ENCODE peak calls at places on chromosomes 12 and 14, in ten cellular contexts. G is uterus; L is SHP77; B is EL; W is NCI-H1105; Z is COR-L47; H is stimulated activated CD4-positive, alpha-beta T cell treated with anti-CD3 and anti-CD28 coated beads, TNF-alpha, amount 100 ng/mL, for 1 hour; R is NCI-H524; X is GM04504; S is activated T-cell treated with anti-CD3 and anti-CD28 coated beads for 48 hours. J is an unnamed sample.
A peak's percentile ranks its signal among the peaks of the same experiment; 100 is the strongest.

GRCh38 chr14:92704036-92704804 is 44.2 kb downstream of the LGMN start:
- DNase-seq in G (no peak), L (no peak), R (no peak), S (no peak), X (no peak), B (no peak), H (no peak), Z (no peak), W (no peak), J (no peak)

GRCh38 chr12:22459872-22460490 is 84.4 kb downstream of the C2CD5 start:
- DNase-seq in W (peak; percentile 56), H (no peak), B (peak; percentile 45), X (peak; percentile 10), R (peak; percentile 20), G (no peak), Z (peak; percentile 6), S (no peak), L (peak; percentile 20), J (no peak)

GRCh38 chr12:17459214-17459613 is 630.8 kb downstream of the RERGL start:
- DNase-seq in Z (no peak), H (no peak), S (no peak), W (no peak), L (no peak), G (no peak), X (no peak), R (no peak), B (no peak), J (no peak)

GRCh38 chr12:68446896-68447806 is 115.0 kb upstream of the MDM1 start:
- DNase-seq in G (no peak), B (no peak), H (no peak), Z (no peak), S (no peak), L (no peak), X (no peak), R (no peak), W (no peak), J (no peak)

GRCh38 chr12:122449317-122449716 is 26.8 kb upstream of the CLIP1 start:
- DNase-seq in G (no peak), R (no peak), W (no peak), X (peak; percentile 31), H (no peak), B (peak; percentile 87), Z (no peak), S (peak; percentile 12), L (no peak), J (no peak)

GRCh38 chr14:34038358-34039057 is 87.6 kb upstream of the EGLN3 start:
- DNase-seq in L (no peak), X (no peak), S (no peak), Z (no peak), W (no peak), R (no peak), H (no peak), B (no peak), G (no peak), J (no peak)

GRCh38 chr14:73814158-73814557 is 37.5 kb upstream of the PTGR2 start:
- DNase-seq in Z (no peak), L (no peak), X (no peak), G (no peak), S (no peak), R (no peak), B (no peak), W (no peak), H (no peak), J (no peak)

GRCh38 chr14:50828738-50829471 is 2.1 kb downstream of the NIN start:
- DNase-seq in B (no peak), S (no peak), Z (no peak), X (no peak), W (no peak), R (no peak), G (no peak), L (no peak), H (no peak), J (no peak)

GRCh38 chr12:58066296-58066695 is 124.9 kb downstream of the ATP23 start:
- DNase-seq in G (no peak), S (no peak), B (peak; percentile 44), Z (peak; percentile 29), W (peak; percentile 22), R (no peak), X (no peak), H (no peak), L (no peak), J (no peak)

GRCh38 chr14:71690478-71690877 is 241.8 kb upstream of the RGS6 start:
- DNase-seq in B (no peak), R (no peak), X (no peak), G (no peak), H (no peak), Z (no peak), W (no peak), S (no peak), L (no peak), J (no peak)

GRCh38 chr12:76957306-76957705 is 78.5 kb upstream of the CSRP2 start:
- DNase-seq in B (no peak), W (no peak), X (no peak), H (no peak), G (no peak), R (peak; percentile 11), S (no peak), Z (no peak), L (no peak), J (no peak)

GRCh38 chr12:6970096-6970527 is 352 bp downstream of the PHB2 start:
- DNase-seq in S (no peak), G (no peak), L (no peak), H (no peak), Z (no peak), X (no peak), W (no peak), B (no peak), R (no peak), J (no peak)

GRCh38 chr12:108112815-108113556 is 16.1 kb upstream of the WSCD2 start:
- DNase-seq in W (no peak), H (no peak), X (no peak), B (no peak), S (no peak), G (no peak), R (no peak), L (no peak), Z (no peak), J (no peak)

GRCh38 chr12:125070117-125070516 is 4.9 kb downstream of the AACS start:
- DNase-seq in W (no peak), H (no peak), G (no peak), Z (no peak), B (no peak), R (peak; percentile 1), S (no peak), L (no peak), X (no peak), J (no peak)

GRCh38 chr14:34781242-34781641 is 66.8 kb upstream of the CFL2 start:
- DNase-seq in Z (no peak), B (peak; percentile 95), H (no peak), W (no peak), G (no peak), X (peak; percentile 25), R (no peak), S (no peak), L (no peak), J (peak; percentile 74)

GRCh38 chr12:116552750-116553383 is 6.3 kb upstream of the MAP1LC3B2 start:
- DNase-seq in H (no peak), G (no peak), B (no peak), R (no peak), L (no peak), W (no peak), X (no peak), S (no peak), Z (no peak), J (no peak)

GRCh38 chr12:14845350-14845750 is 2.0 kb upstream of the ART4 start:
- DNase-seq in Z (peak; percentile 21), W (peak; percentile 47), G (peak; percentile 48), H (peak; percentile 2), S (peak; percentile 10), R (peak; percentile 4), X (no peak), L (peak; percentile 1), B (peak; percentile 62), J (no peak)

GRCh38 chr14:105925615-105926414 is 399.4 kb downstream of the TMEM121 start:
- DNase-seq in Z (no peak), L (no peak), X (no peak), R (no peak), S (no peak), B (no peak), W (no peak), G (no peak), H (no peak), J (no peak)

GRCh38 chr14:54818201-54819133 is 84.2 kb downstream of the GCH1 start:
- DNase-seq in L (no peak), G (peak; percentile 31), S (no peak), R (no peak), B (peak; percentile 81), W (peak; percentile 46), H (no peak), X (peak; percentile 57), Z (peak; percentile 96), J (peak; percentile 39)

GRCh38 chr12:80937391-80938238 is at the start of gene LIN7A:
- DNase-seq in B (peak; percentile 62), S (no peak), R (peak; percentile 41), Z (peak; percentile 54), W (peak; percentile 44), H (no peak), L (peak; percentile 81), G (peak; percentile 47), X (peak; percentile 18), J (no peak)

GRCh38 chr14:75685910-75686309 is 24.9 kb downstream of the TTLL5 start:
- DNase-seq in Z (no peak), L (no peak), B (no peak), G (no peak), X (no peak), W (no peak), S (no peak), R (no peak), H (no peak), J (no peak)

GRCh38 chr12:50615534-50616296 is 110.9 kb downstream of the DIP2B start:
- DNase-seq in Z (no peak), X (no peak), H (no peak), B (peak; percentile 65), L (no peak), G (no peak), W (no peak), S (no peak), R (no peak), J (no peak)

GRCh38 chr14:52678591-52678990 is 16.8 kb downstream of the ERO1A start:
- DNase-seq in G (no peak), Z (no peak), B (no peak), W (no peak), X (no peak), L (no peak), H (no peak), S (no peak), R (peak; percentile 9), J (no peak)

GRCh38 chr12:3267690-3268089 is 190.5 kb downstream of the TSPAN9 start:
- DNase-seq in L (no peak), S (no peak), Z (no peak), B (no peak), H (no peak), X (no peak), G (no peak), W (no peak), R (no peak), J (no peak)

GRCh38 chr14:51609251-51609986 is 42.3 kb upstream of the FRMD6 start:
- DNase-seq in Z (no peak), S (no peak), H (no peak), B (peak; percentile 62), G (no peak), L (no peak), R (no peak), W (no peak), X (no peak), J (no peak)

GRCh38 chr14:37985826-37986470 is 221.8 kb upstream of the SSTR1 start:
- DNase-seq in W (no peak), H (peak; percentile 12), R (peak; percentile 40), G (no peak), X (peak; percentile 22), L (peak; percentile 62), B (peak; percentile 67), S (peak; percentile 12), Z (peak; percentile 36), J (no peak)

GRCh38 chr14:51165415-51165814 is 70.5 kb upstream of the TRIM9 start:
- DNase-seq in S (no peak), L (no peak), W (no peak), X (no peak), R (no peak), H (no peak), Z (no peak), G (no peak), B (no peak), J (no peak)

GRCh38 chr12:95836185-95836609 is 22.6 kb upstream of the SNRPF start:
- DNase-seq in G (no peak), W (peak; percentile 64), L (peak; percentile 18), R (peak; percentile 68), Z (peak; percentile 27), H (no peak), S (no peak), B (peak; percentile 64), X (no peak), J (peak; percentile 38)

J was measured in BJ.